ENCODE peak calls at places on chromosomes 1 and 21, in seven cellular contexts. E is GM12865, Q is HFFc6, I is fibroblast of pulmonary artery, Z is neural progenitor cell, M is BJ, C is body of pancreas. H is an unnamed sample.
A peak's percentile ranks its signal among the peaks of the same experiment; 100 is the strongest.

GRCh38 chr21:40680311-40680710 is 166.6 kb downstream of the DSCAM start:
- DNase-seq in I (no peak), M (no peak), Q (no peak), E (no peak), C (no peak), Z (peak; percentile 13), H (no peak)

GRCh38 chr1:236836157-236836556 is 41.1 kb downstream of the MTR start:
- DNase-seq in I (no peak), E (no peak), Z (no peak), C (no peak), M (no peak), Q (no peak), H (no peak)

GRCh38 chr21:44710294-44710665 is 1.1 kb downstream of the TSPEAR start:
- DNase-seq in M (no peak), Z (peak; percentile 52), I (no peak), Q (no peak), E (no peak), C (no peak), H (no peak)

GRCh38 chr1:98500324-98500723 is 161.2 kb upstream of the SNX7 start:
- DNase-seq in M (no peak), C (no peak), E (no peak), Z (no peak), I (no peak), Q (no peak), H (no peak)

GRCh38 chr1:30908446-30908885 is at the start of gene SDC3:
- DNase-seq in I (peak; percentile 42), Z (peak; percentile 85), C (peak; percentile 37), Q (no peak), M (no peak), E (no peak), H (no peak)

GRCh38 chr1:171817511-171818265 is 23.6 kb upstream of the DNM3 start:
- DNase-seq in C (no peak), M (peak; percentile 39), Q (peak; percentile 84), E (no peak), Z (peak; percentile 38), I (peak; percentile 64), H (no peak)

GRCh38 chr1:60874703-60875102 is 207.7 kb upstream of the NFIA start:
- DNase-seq in Q (peak; percentile 19), M (no peak), E (no peak), Z (no peak), I (peak; percentile 79), C (no peak), H (no peak)

GRCh38 chr1:157193702-157194391 is 55.7 kb upstream of the ETV3 start:
- DNase-seq in Q (peak; percentile 51), Z (peak; percentile 77), C (peak; percentile 76), I (peak; percentile 66), E (peak; percentile 76), M (peak; percentile 9), H (peak; percentile 49)

GRCh38 chr1:46340404-46341221 is at the start of gene NSUN4:
- DNase-seq in I (peak; percentile 99), E (peak; percentile 95), C (peak; percentile 93), Q (peak; percentile 95), M (peak; percentile 68), Z (peak; percentile 92), H (peak; percentile 85)

GRCh38 chr1:172976222-172977041 is 74.3 kb downstream of the TNFSF18 start:
- DNase-seq in Q (peak; percentile 84), Z (no peak), M (no peak), E (no peak), C (peak; percentile 82), I (peak; percentile 89), H (no peak)

GRCh38 chr1:159826436-159827101 is at the start of gene SLAMF8:
- DNase-seq in Q (no peak), C (no peak), E (peak; percentile 72), M (no peak), Z (no peak), I (peak; percentile 33), H (peak; percentile 81)

GRCh38 chr1:37391181-37391949 is 83.0 kb upstream of the ZC3H12A start:
- DNase-seq in M (no peak), Q (no peak), Z (peak; percentile 86), E (no peak), C (no peak), I (no peak), H (no peak)

GRCh38 chr1:143699115-143699514 is 272.7 kb downstream of the FAM72C start:
- DNase-seq in E (no peak), I (no peak), C (no peak), Z (no peak), Q (no peak), M (no peak), H (no peak)

GRCh38 chr1:205602118-205602517 is 29.7 kb downstream of the ELK4 start:
- DNase-seq in Z (no peak), I (no peak), C (no peak), M (no peak), Q (no peak), E (no peak), H (no peak)

GRCh38 chr1:232553809-232554208 is 76.1 kb downstream of the SIPA1L2 start:
- DNase-seq in E (no peak), I (peak; percentile 25), M (no peak), Q (no peak), Z (no peak), C (no peak), H (no peak)

DNA sequence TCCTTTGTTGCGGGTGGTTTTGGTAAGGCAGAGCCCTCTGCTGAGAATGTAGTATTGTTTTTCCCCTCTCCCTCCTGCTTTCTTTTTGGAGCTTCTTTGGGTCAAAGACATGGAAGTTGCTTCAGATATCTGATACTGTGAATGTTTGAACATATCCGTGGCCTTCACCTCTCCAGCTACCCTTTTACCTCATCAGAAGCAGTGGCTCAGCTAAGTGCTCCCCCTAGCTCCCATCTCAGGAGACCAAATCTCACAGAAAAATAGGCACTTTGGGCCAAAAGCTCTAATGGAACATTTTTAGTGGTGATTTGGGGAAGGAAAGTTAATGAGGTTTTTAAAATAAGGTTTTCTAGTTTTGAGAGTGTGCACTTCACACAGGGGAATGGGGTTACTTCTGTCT is 6.3 kb downstream of the TMEM200B start:
- DNase-seq in E (no peak), Q (no peak), M (no peak), C (no peak), Z (no peak), I (no peak), H (no peak)
- TF ChIP-seq CTCF in E (no peak), Q (peak; percentile 53), M (peak; percentile 38), C (no peak), Z (no peak), I (peak; percentile 24), H (no peak)

GRCh38 chr1:202146993-202147392 is 2.5 kb upstream of the ARL8A start:
- DNase-seq in Q (no peak), M (no peak), C (no peak), E (no peak), Z (no peak), I (no peak), H (no peak)

GRCh38 chr1:202150187-202150586 is 5.7 kb upstream of the ARL8A start:
- DNase-seq in Z (no peak), C (no peak), E (no peak), Q (no peak), I (no peak), M (no peak), H (no peak)

GRCh38 chr1:202149566-202149965 is 5.0 kb upstream of the ARL8A start:
- DNase-seq in I (no peak), E (no peak), M (no peak), C (no peak), Z (no peak), Q (peak; percentile 11), H (no peak)

GRCh38 chr1:202146279-202146678 is 1.7 kb upstream of the ARL8A start:
- DNase-seq in E (no peak), C (no peak), M (no peak), I (no peak), Z (no peak), Q (no peak), H (no peak)

DNA sequence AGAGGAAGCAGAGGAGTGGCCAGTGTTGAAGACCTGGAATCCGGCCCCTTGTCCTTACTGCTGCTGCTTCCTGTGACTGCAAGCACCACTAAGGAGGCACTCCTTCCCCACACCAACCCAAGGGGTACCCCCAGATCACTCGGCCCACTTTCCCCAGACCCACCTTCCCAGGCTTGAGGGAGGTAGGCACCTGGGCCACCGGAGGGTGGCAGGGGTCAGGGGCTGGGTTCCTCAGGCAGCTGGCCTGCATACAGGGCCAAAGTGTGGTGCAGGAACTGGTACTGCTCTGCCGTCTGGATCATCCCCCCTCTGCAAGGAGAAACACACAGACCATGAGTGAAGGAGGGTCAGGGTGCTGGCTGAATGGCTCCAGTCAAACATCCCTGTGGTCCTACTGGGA is 3.9 kb upstream of the ARL8A start:
- DNase-seq in C (no peak), Q (no peak), M (no peak), I (no peak), E (no peak), Z (no peak), H (no peak)
- TF ChIP-seq CTCF in C (no peak), Q (no peak), M (no peak), I (no peak), E (no peak), Z (no peak), H (no peak)

DNA sequence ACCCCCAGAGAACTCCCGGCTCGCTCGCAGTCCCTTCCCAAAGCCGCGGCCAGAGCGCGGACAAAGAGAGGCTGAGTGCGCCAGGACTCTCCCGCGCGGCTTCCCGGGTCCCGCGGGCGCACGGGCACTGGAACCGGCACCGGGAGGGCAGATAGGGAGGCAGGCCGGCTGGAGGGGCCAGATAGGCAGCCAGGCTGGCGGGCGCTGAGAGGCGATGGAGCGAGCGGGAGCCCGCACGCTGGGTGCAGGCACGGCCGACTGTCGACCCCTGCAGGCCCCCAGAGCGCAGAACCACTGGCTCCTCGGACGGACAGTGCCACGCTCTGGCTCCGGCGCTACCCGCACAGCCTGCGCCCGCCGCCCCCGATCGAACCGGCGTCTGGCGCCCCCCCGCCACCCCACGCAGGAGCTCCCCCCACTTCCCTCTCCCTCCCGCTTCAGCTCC is 634 bp downstream of the SLC6A9 start:
- DNase-seq in M (no peak), C (peak; percentile 48), E (peak; percentile 44), Q (no peak), Z (peak; percentile 90), I (peak; percentile 35), H (peak; percentile 30)
- TF ChIP-seq CTCF in M (peak; percentile 33), C (no peak), E (peak; percentile 15), Q (peak; percentile 53), Z (peak; percentile 44), I (no peak), H (no peak)

GRCh38 chr1:92774407-92774806 is 10.5 kb downstream of the EVI5 start:
- DNase-seq in I (no peak), M (no peak), Z (peak; percentile 15), C (no peak), E (no peak), Q (no peak), H (no peak)

GRCh38 chr1:92768286-92768685 is 16.6 kb downstream of the EVI5 start:
- DNase-seq in C (no peak), Z (no peak), M (no peak), E (no peak), Q (no peak), I (no peak), H (no peak)

GRCh38 chr1:92764116-92764515 is 20.8 kb downstream of the EVI5 start:
- DNase-seq in E (no peak), Z (no peak), I (no peak), C (no peak), Q (no peak), M (no peak), H (no peak)

GRCh38 chr1:92768915-92769314 is 16.0 kb downstream of the EVI5 start:
- DNase-seq in I (no peak), Z (no peak), M (no peak), Q (no peak), E (no peak), C (no peak), H (no peak)

DNA sequence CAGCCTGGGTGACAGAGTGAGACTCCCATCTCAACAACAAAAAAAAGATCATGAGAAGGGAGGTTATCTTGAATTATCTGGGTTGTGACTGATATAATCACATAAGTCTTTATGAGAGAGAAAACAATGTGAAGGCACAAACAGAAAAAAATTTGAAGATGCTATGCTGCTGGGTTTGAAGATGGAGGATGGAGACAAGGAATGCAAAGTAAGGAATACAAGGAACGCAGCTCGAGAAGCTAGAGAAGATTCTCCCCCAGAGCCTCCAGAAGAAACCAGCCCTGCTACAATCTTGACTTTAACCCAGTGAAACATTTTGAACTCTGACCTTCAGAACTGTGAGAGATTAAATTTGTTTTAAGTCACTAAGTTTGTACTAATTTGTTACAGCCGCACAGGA is 15.1 kb downstream of the EVI5 start:
- DNase-seq in C (no peak), I (no peak), Z (no peak), M (no peak), Q (no peak), E (no peak), H (no peak)
- TF ChIP-seq CTCF in C (no peak), I (no peak), Z (no peak), M (no peak), Q (no peak), E (no peak), H (no peak)

H was measured in natural killer cell.